ENCODE peak calls at places on chromosomes 11 and 22, in six cellular contexts. Y, T, E, H, G and M are unnamed samples.

GRCh38 chr11:46677169-46677568 is 23.2 kb downstream of the ARHGAP1 start:
- DNase-seq in E (no peak), G (no peak), Y (no peak), H (no peak), T (no peak), M (no peak)

GRCh38 chr11:107018274-107018901 is at the start of gene GUCY1A2:
- DNase-seq in E (no peak), Y (no peak), H (no peak), G (no peak), T (peak; percentile 6), M (peak; percentile 62)

GRCh38 chr22:50047346-50047745 is 10.8 kb downstream of the TTLL8 start:
- DNase-seq in H (no peak), G (no peak), E (no peak), Y (no peak), T (no peak), M (peak; percentile 23)

GRCh38 chr11:111441443-111441842 is 62.4 kb upstream of the POU2AF1 start:
- DNase-seq in E (no peak), H (no peak), T (peak; percentile 42), G (no peak), Y (no peak), M (no peak)

GRCh38 chr11:35487532-35488078 is 37.8 kb downstream of the PAMR1 start:
- DNase-seq in G (no peak), T (peak; percentile 48), Y (no peak), H (peak; percentile 7), E (peak; percentile 39), M (peak; percentile 42)

GRCh38 chr11:110968348-110969062 is 256.3 kb upstream of the ARHGAP20 start:
- DNase-seq in Y (no peak), H (no peak), T (no peak), E (no peak), G (no peak), M (no peak)

GRCh38 chr22:27668828-27669797 is 132.4 kb downstream of the MN1 start:
- DNase-seq in G (peak; percentile 85), E (no peak), Y (no peak), T (peak; percentile 87), H (peak; percentile 91), M (no peak)

GRCh38 chr11:86069408-86070086 is 663 bp upstream of the PICALM start:
- DNase-seq in E (peak; percentile 17), T (peak; percentile 86), G (peak; percentile 55), Y (peak; percentile 62), H (peak; percentile 76), M (peak; percentile 22)

GRCh38 chr22:45919504-45920286 is 57.3 kb downstream of the WNT7B start:
- DNase-seq in H (no peak), Y (no peak), G (no peak), T (no peak), E (no peak), M (no peak)

GRCh38 chr11:84853841-84854497 is 773.2 kb downstream of the DLG2 start:
- DNase-seq in E (no peak), T (no peak), Y (no peak), G (no peak), H (no peak), M (no peak)
- TF ChIP-seq CHD2 in E (no peak), T (no peak), Y (no peak), G (no peak), H (no peak), M (no peak)

DNA sequence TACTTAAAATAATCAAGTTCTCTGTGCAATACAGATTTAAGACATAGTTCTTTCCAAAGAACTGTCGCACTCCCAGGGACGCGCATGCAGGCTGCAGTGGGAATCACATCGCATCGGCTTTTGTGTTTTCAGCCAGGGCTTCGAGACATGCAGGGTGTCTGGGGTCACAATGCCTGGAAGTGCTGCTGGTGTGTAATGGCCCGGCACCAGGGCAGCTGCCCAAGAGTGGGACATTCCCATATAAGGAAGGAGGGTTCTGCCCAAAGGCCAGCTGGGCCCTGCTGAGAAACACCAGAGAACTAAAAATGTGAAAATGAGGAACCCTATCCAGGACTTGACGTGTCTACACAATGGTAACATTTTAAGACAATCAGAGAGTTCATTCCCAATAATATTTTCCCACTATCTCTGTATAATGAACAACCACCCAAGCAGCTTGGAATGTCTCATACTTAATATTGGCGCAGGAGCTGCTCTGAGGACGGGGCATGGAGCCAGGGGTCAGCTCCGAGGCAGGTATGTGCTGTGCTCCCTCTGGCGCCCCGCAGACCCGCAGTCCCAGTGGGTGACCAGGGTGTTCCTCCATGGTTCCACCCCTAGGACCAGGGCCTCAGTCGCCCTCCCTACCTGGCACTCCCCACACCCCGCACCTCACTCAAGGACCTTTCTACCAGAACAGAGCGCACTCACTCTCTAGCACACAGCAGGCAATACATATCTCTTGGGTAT is 11.3 kb downstream of the MCAT start:
- DNase-seq in Y (no peak), T (no peak), G (no peak), E (no peak), H (no peak), M (no peak)
- TF ChIP-seq CHD2 in Y (no peak), T (no peak), G (no peak), E (no peak), H (no peak), M (no peak)

DNA sequence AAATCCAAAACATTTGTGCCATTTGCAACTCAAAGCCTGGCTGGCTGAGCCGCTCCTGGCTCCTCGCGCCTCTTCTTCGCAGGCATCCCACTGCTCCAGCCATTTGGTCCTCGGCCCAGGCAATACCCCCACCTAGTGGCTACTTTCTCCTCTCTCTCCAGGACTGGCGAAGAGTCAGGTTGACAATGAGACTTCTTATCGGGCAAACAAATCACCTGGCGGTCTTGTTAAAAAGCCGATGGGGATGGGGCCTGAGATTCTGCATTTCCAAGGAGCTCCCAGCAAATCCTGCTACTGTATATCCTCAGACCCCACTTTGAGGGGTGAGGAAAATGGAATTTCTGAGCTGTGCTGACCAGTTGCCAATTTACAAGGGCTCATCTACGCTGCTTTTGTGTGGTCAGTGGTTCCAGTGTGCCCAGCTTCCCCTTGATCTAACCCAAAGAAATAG is 89.0 kb downstream of the ISX start:
- DNase-seq in Y (no peak), T (peak; percentile 64), G (peak; percentile 57), H (peak; percentile 56), E (peak; percentile 81), M (peak; percentile 63)
- TF ChIP-seq CHD2 in Y (no peak), T (no peak), G (no peak), H (no peak), E (no peak), M (no peak)

DNA sequence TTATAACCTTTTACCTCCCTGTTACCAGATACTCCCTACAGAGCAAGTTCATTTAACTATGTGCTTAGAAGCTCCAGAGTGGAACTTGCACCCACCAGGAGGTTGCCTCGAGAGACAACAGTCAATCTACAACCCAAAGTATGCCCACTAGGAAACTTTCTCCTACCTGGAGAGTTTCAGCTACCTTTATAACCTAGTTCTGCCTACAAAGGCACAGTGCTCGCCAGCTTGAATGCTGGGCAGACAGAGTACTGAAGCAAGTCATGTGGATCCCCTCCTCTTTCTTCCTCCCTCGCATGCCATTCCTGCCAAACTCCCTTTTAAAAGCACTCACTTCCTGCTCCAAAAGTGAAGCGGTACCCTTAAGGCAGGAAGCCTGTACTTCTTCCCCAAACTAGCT is 258.9 kb downstream of the SWAP70 start:
- DNase-seq in Y (no peak), G (no peak), H (no peak), E (peak; percentile 73), T (no peak), M (no peak)
- TF ChIP-seq CHD2 in Y (no peak), G (no peak), H (no peak), E (no peak), T (no peak), M (no peak)